ENCODE peak calls at places on chromosome 11, in six cellular contexts. T is AML-193; Y is HT1080; Z is C1 segment of cervical spinal cord; G is dorsolateral prefrontal cortex; O is stimulated activated CD4-positive, alpha-beta T cell treated with anti-CD3 and anti-CD28 coated beads, Interleukin-1b, Interleukin-23, amount 100 ng/mL, for 1 hour. V is an unnamed sample.

GRCh38 chr11:118232659-118233058 is 7.8 kb upstream of the JAML start:
- DNase-seq in Z (no peak), G (no peak), T (no peak), O (no peak), Y (no peak), V (no peak)

GRCh38 chr11:130243816-130244215 is 70.9 kb downstream of the ZBTB44 start:
- DNase-seq in O (no peak), G (no peak), Y (no peak), Z (no peak), T (no peak), V (no peak)

GRCh38 chr11:9203715-9204311 is 61.3 kb downstream of the DENND5A start:
- DNase-seq in G (no peak), Z (peak; percentile 4), T (no peak), Y (no peak), O (no peak), V (peak; percentile 76)

GRCh38 chr11:86743223-86744118 is 56.9 kb upstream of the PRSS23 start:
- DNase-seq in T (no peak), G (peak; percentile 61), Y (peak; percentile 99), Z (no peak), O (no peak), V (peak; percentile 39)

GRCh38 chr11:69938206-69938605 is 119.0 kb upstream of the FGF3 start:
- DNase-seq in Y (no peak), T (no peak), G (no peak), Z (no peak), O (no peak), V (no peak)

GRCh38 chr11:46369458-46370152 is 11.9 kb upstream of the MDK start:
- DNase-seq in Z (no peak), G (peak; percentile 84), T (no peak), O (no peak), Y (peak; percentile 89), V (peak; percentile 71)

GRCh38 chr11:102147031-102147430 is 36.8 kb downstream of the YAP1 start:
- DNase-seq in G (no peak), Y (no peak), T (no peak), O (no peak), Z (no peak), V (no peak)

GRCh38 chr11:8814209-8814922 is 96.6 kb upstream of the AKIP1 start:
- DNase-seq in Y (peak; percentile 79), O (no peak), Z (no peak), T (peak; percentile 5), G (no peak), V (no peak)

GRCh38 chr11:71408826-71409225 is 39.4 kb downstream of the DHCR7 start:
- DNase-seq in G (no peak), T (no peak), O (no peak), Y (no peak), Z (no peak), V (no peak)

GRCh38 chr11:73787643-73788537 is at the start of gene MRPL48:
- DNase-seq in T (peak; percentile 91), Z (peak; percentile 40), G (peak; percentile 87), O (peak; percentile 72), Y (peak; percentile 98), V (peak; percentile 92)

GRCh38 chr11:86737752-86738151 is 62.6 kb upstream of the PRSS23 start:
- DNase-seq in Y (no peak), O (no peak), Z (no peak), G (no peak), T (no peak), V (no peak)

GRCh38 chr11:78742430-78742829 is 167.8 kb upstream of the NARS2 start:
- DNase-seq in O (no peak), Y (peak; percentile 42), T (no peak), Z (no peak), G (no peak), V (peak; percentile 52)

GRCh38 chr11:32446227-32446626 is 10.9 kb upstream of the WT1 start:
- DNase-seq in O (no peak), Y (no peak), T (no peak), G (no peak), Z (no peak), V (no peak)

GRCh38 chr11:12772324-12772723 is 98.1 kb downstream of the TEAD1 start:
- DNase-seq in Z (no peak), Y (no peak), T (no peak), G (no peak), O (no peak), V (no peak)

GRCh38 chr11:78244546-78245315 is 56.0 kb downstream of the USP35 start:
- DNase-seq in T (no peak), Y (no peak), Z (no peak), G (no peak), O (no peak), V (no peak)

GRCh38 chr11:78798567-78799170 is 224.0 kb upstream of the NARS2 start:
- DNase-seq in Y (peak; percentile 58), O (no peak), T (peak; percentile 57), Z (no peak), G (no peak), V (peak; percentile 86)

GRCh38 chr11:32328392-32328791 is 106.9 kb downstream of the WT1 start:
- DNase-seq in Z (no peak), G (no peak), T (no peak), O (no peak), Y (no peak), V (no peak)

GRCh38 chr11:118923721-118924587 is 1.8 kb downstream of the BCL9L start:
- DNase-seq in Z (no peak), G (no peak), O (no peak), T (no peak), Y (no peak), V (no peak)

GRCh38 chr11:299951-300735 is 817 bp upstream of the IFITM5 start:
- DNase-seq in O (no peak), G (no peak), Z (no peak), T (no peak), Y (no peak), V (no peak)

GRCh38 chr11:2791521-2792375 is 92.0 kb upstream of the KCNQ1OT1 start:
- DNase-seq in G (peak; percentile 19), T (no peak), Z (no peak), O (no peak), Y (no peak), V (no peak)

GRCh38 chr11:47001666-47002285 is 65.2 kb downstream of the CSTPP1 start:
- DNase-seq in T (no peak), Z (no peak), Y (no peak), O (no peak), G (no peak), V (no peak)

GRCh38 chr11:20489948-20490347 is 102.4 kb downstream of the PRMT3 start:
- DNase-seq in Y (no peak), Z (no peak), O (no peak), T (no peak), G (no peak), V (no peak)

GRCh38 chr11:61108847-61109585 is 6.7 kb downstream of the CD5 start:
- DNase-seq in Y (no peak), Z (no peak), O (no peak), T (no peak), G (no peak), V (no peak)

GRCh38 chr11:28834877-28835276 is 726.7 kb downstream of the METTL15 start:
- DNase-seq in Y (peak; percentile 90), G (no peak), Z (no peak), T (no peak), O (no peak), V (no peak)

GRCh38 chr11:75768909-75769771 is 562 bp downstream of the DGAT2 start:
- DNase-seq in G (no peak), Z (no peak), O (no peak), T (no peak), Y (no peak), V (no peak)

GRCh38 chr11:58933661-58934060 is 5.6 kb upstream of the GLYATL1 start:
- DNase-seq in O (no peak), G (no peak), Z (no peak), Y (no peak), T (no peak), V (no peak)

GRCh38 chr11:105611414-105611813 is 1.5 kb downstream of the GRIA4 start:
- DNase-seq in T (no peak), G (no peak), Z (no peak), Y (no peak), O (no peak), V (no peak)

GRCh38 chr11:46895821-46896220 is 22.5 kb downstream of the LRP4 start:
- DNase-seq in Y (no peak), O (no peak), T (no peak), Z (no peak), G (peak; percentile 88), V (peak; percentile 72)

GRCh38 chr11:10044618-10045017 is 249.4 kb downstream of the SBF2 start:
- DNase-seq in G (no peak), Y (peak; percentile 14), Z (no peak), O (no peak), T (no peak), V (no peak)

GRCh38 chr11:62707277-62707771 is at the start of the genes BSCL2 and GNG3:
- DNase-seq in T (no peak), G (peak; percentile 97), Z (peak; percentile 8), Y (no peak), O (no peak), V (peak; percentile 91)

GRCh38 chr11:68933605-68934320 is 30.1 kb downstream of the IGHMBP2 start:
- DNase-seq in Z (no peak), G (no peak), O (no peak), T (no peak), Y (no peak), V (no peak)

GRCh38 chr11:108117746-108118371 is 3.5 kb upstream of the ACAT1 start:
- DNase-seq in Z (no peak), Y (peak; percentile 11), T (peak; percentile 68), G (no peak), O (no peak), V (peak; percentile 56)

V was measured in Ammon's horn.